ENCODE peak calls at places on chromosomes 6 and 20, in five cellular contexts. C, U, G, L and A are unnamed samples.

GRCh38 chr6:148835920-148836441 is 89.2 kb downstream of the UST start:
- DNase-seq in U (peak; percentile 87), L (peak; percentile 87), C (peak; percentile 92), G (peak; percentile 49), A (no peak)

GRCh38 chr20:4069741-4070140 is 54.4 kb upstream of the RNF24 start:
- DNase-seq in G (no peak), C (peak; percentile 70), L (peak; percentile 56), U (no peak), A (peak; percentile 46)

GRCh38 chr6:79420054-79420453 is 117.2 kb downstream of the LCA5 start:
- DNase-seq in C (no peak), L (no peak), U (no peak), G (no peak), A (no peak)

GRCh38 chr6:14440891-14441358 is 323.4 kb downstream of the CD83 start:
- DNase-seq in C (peak; percentile 32), G (no peak), U (no peak), L (no peak), A (no peak)

GRCh38 chr20:1633535-1633934 is 13.7 kb upstream of the SIRPB1 start:
- DNase-seq in L (peak; percentile 30), C (no peak), U (peak; percentile 22), G (peak; percentile 5), A (peak; percentile 10)

GRCh38 chr6:91653954-91654843 is 1067.3 kb upstream of the MAP3K7 start:
- DNase-seq in C (no peak), L (peak; percentile 51), G (no peak), U (peak; percentile 35), A (no peak)

GRCh38 chr6:97705568-97705967 is 422.6 kb upstream of the MMS22L start:
- DNase-seq in G (no peak), C (peak; percentile 42), L (peak; percentile 23), U (peak; percentile 4), A (no peak)

GRCh38 chr6:148501178-148501590 is 158.5 kb downstream of the SASH1 start:
- DNase-seq in C (peak; percentile 99), U (peak; percentile 98), G (peak; percentile 71), L (peak; percentile 98), A (peak; percentile 78)

GRCh38 chr6:136429681-136430080 is 120.5 kb downstream of the MAP7 start:
- DNase-seq in C (no peak), U (no peak), G (no peak), L (no peak), A (no peak)

GRCh38 chr6:95596021-95596420 is 18.7 kb downstream of the MANEA start:
- DNase-seq in U (no peak), C (no peak), G (no peak), L (no peak), A (peak; percentile 61)

GRCh38 chr6:170212956-170213636 is 77.8 kb downstream of the DLL1 start:
- DNase-seq in G (no peak), U (no peak), L (no peak), C (no peak), A (no peak)

GRCh38 chr6:7647504-7647903 is 57.5 kb downstream of the SNRNP48 start:
- DNase-seq in G (no peak), C (no peak), U (no peak), L (no peak), A (no peak)

GRCh38 chr6:2940010-2940850 is 31.1 kb downstream of the SERPINB6 start:
- DNase-seq in G (peak; percentile 66), L (no peak), C (no peak), U (no peak), A (no peak)

GRCh38 chr6:169895926-169896761 is 144.7 kb downstream of the ERMARD start:
- DNase-seq in G (no peak), L (no peak), U (no peak), C (no peak), A (no peak)

GRCh38 chr20:29325304-29325640 is 1932.2 kb upstream of the DEFB115 start:
- DNase-seq in C (no peak), U (no peak), G (no peak), L (no peak), A (no peak)

GRCh38 chr6:131825946-131826345 is 18.1 kb downstream of the ENPP1 start:
- DNase-seq in C (peak; percentile 39), L (no peak), U (no peak), G (no peak), A (no peak)

GRCh38 chr6:156395276-156395675 is 381.9 kb upstream of the ARID1B start:
- DNase-seq in C (no peak), L (no peak), U (no peak), G (no peak), A (no peak)

GRCh38 chr20:63879264-63879663 is 14.2 kb downstream of the TPD52L2 start:
- DNase-seq in U (no peak), C (no peak), L (no peak), G (no peak), A (no peak)

GRCh38 chr20:22453244-22454080 is 130.9 kb downstream of the FOXA2 start:
- DNase-seq in G (no peak), L (no peak), U (no peak), C (peak; percentile 49), A (peak; percentile 43)

GRCh38 chr6:120219339-120219738 is 869.8 kb upstream of the MAN1A1 start:
- DNase-seq in C (no peak), U (no peak), L (no peak), G (no peak), A (no peak)

GRCh38 chr20:58308680-58309527 is 611 bp upstream of the RAB22A start:
- DNase-seq in C (peak; percentile 52), U (peak; percentile 4), G (peak; percentile 96), L (peak; percentile 40), A (peak; percentile 40)

GRCh38 chr6:100803264-100803663 is 77.9 kb downstream of the ASCC3 start:
- DNase-seq in L (no peak), C (no peak), U (no peak), G (no peak), A (peak; percentile 32)

GRCh38 chr6:156427345-156427744 is 349.8 kb upstream of the ARID1B start:
- DNase-seq in L (peak; percentile 95), U (peak; percentile 95), G (peak; percentile 73), C (peak; percentile 46), A (peak; percentile 92)

DNA sequence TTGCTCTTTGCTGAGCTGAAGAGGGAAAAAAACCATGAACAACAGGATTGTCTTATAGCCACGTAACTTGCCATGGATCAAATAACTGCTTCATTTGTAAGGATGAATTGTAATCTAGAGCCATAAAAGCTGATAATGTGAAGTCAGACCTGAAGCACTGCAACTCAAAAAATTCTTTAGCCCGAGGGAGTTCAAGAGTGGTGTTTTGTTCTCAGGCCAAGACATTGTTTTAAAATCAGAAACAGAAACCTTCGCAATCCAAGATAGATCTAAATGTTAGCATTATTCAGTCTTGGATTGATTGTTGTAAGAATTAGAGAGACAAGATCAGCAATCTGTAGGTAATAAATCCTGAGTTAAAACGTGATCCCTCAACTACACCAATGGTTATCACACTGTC is at the start of gene TRAPPC3L:
- DNase-seq in L (no peak), U (no peak), C (no peak), G (no peak), A (peak; percentile 23)
- H2AFZ ChIP-seq in L (peak within 1 kb of the TSS; percentile 57), U (no peak within 1 kb of the TSS), C (peak within 1 kb of the TSS; percentile 79), G (peak within 1 kb of the TSS; percentile 64), A (peak within 1 kb of the TSS; percentile 81)

GRCh38 chr6:98828991-98829411 is 5.4 kb upstream of the POU3F2 start:
- DNase-seq in U (no peak), L (no peak), G (peak; percentile 44), C (no peak), A (no peak)
- H2AFZ ChIP-seq in U (no peak overlapping the region), L (no peak overlapping the region), G (no peak overlapping the region), C (no peak overlapping the region), A (no peak overlapping the region)

DNA sequence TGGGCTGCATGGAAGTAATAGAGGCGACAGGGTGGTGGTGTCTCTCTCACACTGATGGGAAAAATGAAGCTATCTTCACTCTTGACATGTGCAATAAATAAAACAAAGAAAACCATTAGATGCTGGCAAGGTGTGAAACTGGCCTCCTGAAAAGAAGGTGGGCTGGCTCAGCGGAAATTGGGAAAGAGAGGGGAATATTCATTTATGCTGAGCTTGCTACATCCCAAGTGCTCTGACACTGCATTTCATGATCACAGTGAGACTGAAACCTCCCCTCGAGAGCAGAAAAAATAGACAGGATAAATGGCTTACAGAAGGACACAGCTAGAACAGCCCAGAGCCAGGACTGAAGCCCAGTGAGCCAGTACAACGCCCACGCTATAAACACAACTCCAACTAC is 112.1 kb upstream of the SMLR1 start:
- DNase-seq in L (no peak), C (no peak), U (no peak), G (no peak), A (no peak)
- H2AFZ ChIP-seq in L (no peak overlapping the region), C (no peak overlapping the region), U (no peak overlapping the region), G (no peak overlapping the region), A (no peak overlapping the region)

GRCh38 chr6:41625442-41625841 is 12.8 kb upstream of the MDFI start:
- DNase-seq in U (no peak), L (no peak), G (peak; percentile 72), C (no peak), A (peak; percentile 79)
- H2AFZ ChIP-seq in U (no peak overlapping the region), L (no peak overlapping the region), G (no peak overlapping the region), C (no peak overlapping the region), A (peak overlapping the region; percentile 4)

DNA sequence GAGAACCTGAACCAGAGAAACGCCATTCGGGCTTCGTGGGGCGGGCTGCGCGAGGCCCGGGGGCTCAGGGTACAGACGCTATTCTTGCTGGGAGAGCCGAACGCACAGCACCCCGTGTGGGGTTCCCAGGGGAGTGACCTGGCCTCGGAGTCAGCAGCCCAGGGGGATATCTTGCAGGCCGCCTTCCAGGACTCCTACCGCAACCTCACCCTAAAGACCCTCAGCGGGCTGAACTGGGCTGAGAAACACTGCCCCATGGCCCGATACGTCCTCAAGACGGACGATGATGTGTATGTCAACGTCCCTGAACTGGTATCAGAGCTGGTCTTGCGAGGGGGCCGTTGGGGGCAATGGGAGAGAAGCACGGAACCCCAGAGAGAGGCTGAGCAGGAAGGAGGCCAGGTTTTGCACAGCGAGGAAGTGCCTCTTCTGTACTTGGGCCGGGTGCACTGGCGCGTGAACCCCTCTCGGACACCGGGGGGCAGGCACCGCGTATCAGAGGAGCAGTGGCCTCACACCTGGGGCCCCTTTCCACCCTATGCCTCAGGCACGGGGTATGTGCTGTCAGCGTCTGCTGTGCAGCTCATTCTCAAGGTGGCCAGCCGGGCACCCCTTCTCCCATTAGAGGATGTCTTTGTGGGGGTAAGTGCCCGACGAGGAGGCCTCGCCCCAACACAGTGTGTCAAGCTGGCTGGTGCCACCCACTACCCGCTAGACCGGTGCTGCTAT is 904 bp downstream of the B3GALT4 start:
- DNase-seq in U (no peak), C (peak; percentile 19), G (no peak), L (peak; percentile 11), A (no peak)
- H2AFZ ChIP-seq in U (no peak overlapping the region), C (no peak overlapping the region), G (no peak overlapping the region), L (no peak overlapping the region), A (no peak overlapping the region)

GRCh38 chr6:11978169-11978987 is 33.7 kb upstream of the HIVEP1 start:
- DNase-seq in G (no peak), C (no peak), L (peak; percentile 48), U (peak; percentile 43), A (no peak)
- H2AFZ ChIP-seq in G (peak overlapping the region; percentile 17), C (no peak overlapping the region), L (no peak overlapping the region), U (no peak overlapping the region), A (no peak overlapping the region)

DNA sequence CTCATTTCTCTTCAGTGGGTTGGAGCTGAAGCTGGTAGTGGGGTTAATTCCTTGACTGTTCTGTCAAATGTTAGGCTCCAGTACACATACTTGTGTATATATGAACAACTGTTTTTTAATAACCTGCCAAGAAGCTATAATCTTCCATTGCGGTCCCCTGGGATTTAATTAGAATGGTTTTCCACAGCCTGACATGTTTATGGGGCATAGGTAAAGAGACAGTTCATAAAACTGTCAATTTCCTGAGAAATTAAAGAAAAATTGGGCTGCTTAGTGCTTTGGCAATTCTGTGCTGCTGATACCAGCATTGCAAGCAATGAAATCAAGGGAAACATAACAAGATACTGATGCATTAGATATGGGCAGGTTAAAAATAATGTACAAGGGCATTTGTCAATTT is 314.1 kb upstream of the SLC35B3 start:
- DNase-seq in U (no peak), L (no peak), G (no peak), C (no peak), A (no peak)
- H2AFZ ChIP-seq in U (no peak overlapping the region), L (no peak overlapping the region), G (no peak overlapping the region), C (no peak overlapping the region), A (no peak overlapping the region)